ENCODE peak calls at places on chromosomes 16 and 17, in five cellular contexts. One of them, this sample, is unnamed.

GRCh38 chr17:1055751-1056645 is 59.1 kb downstream of the TIMM22 start:
- DNase-seq in GM12878: no peak
- DNase-seq in SK-N-SH: peak
- DNase-seq in K562: peak
- DNase-seq in HCT116: no peak
- DNase-seq in this sample: peak

GRCh38 chr16:8257561-8257960 is 332.8 kb downstream of the TMEM114 start:
- DNase-seq in GM12878: no peak
- DNase-seq in SK-N-SH: no peak
- DNase-seq in K562: no peak
- DNase-seq in HCT116: no peak
- DNase-seq in this sample: no peak

GRCh38 chr17:12789976-12790805 is 893 bp downstream of the ARHGAP44 start:
- DNase-seq in GM12878: no peak
- DNase-seq in SK-N-SH: no peak
- DNase-seq in K562: peak
- DNase-seq in HCT116: no peak
- DNase-seq in this sample: no peak

GRCh38 chr16:77437859-77438258 is 3.0 kb upstream of the ADAMTS18 start:
- DNase-seq in GM12878: no peak
- DNase-seq in SK-N-SH: no peak
- DNase-seq in K562: no peak
- DNase-seq in HCT116: no peak
- DNase-seq in this sample: no peak

GRCh38 chr17:76841776-76842405 is 26.3 kb upstream of the MGAT5B start:
- DNase-seq in GM12878: no peak
- DNase-seq in SK-N-SH: peak
- DNase-seq in K562: peak
- DNase-seq in HCT116: no peak
- DNase-seq in this sample: no peak

GRCh38 chr17:50871369-50871768 is 5.2 kb upstream of the TOB1 start:
- DNase-seq in GM12878: no peak
- DNase-seq in SK-N-SH: no peak
- DNase-seq in K562: no peak
- DNase-seq in HCT116: no peak
- DNase-seq in this sample: no peak

GRCh38 chr17:5399767-5400166 is 19.7 kb downstream of the NUP88 start:
- DNase-seq in GM12878: no peak
- DNase-seq in SK-N-SH: no peak
- DNase-seq in K562: no peak
- DNase-seq in HCT116: no peak
- DNase-seq in this sample: no peak

GRCh38 chr17:77924757-77925336 is 33.7 kb upstream of the TNRC6C start:
- DNase-seq in GM12878: no peak
- DNase-seq in SK-N-SH: no peak
- DNase-seq in K562: no peak
- DNase-seq in HCT116: no peak
- DNase-seq in this sample: no peak

GRCh38 chr17:45019177-45019711 is 32.2 kb downstream of the DCAKD start:
- DNase-seq in GM12878: no peak
- DNase-seq in SK-N-SH: peak
- DNase-seq in K562: peak
- DNase-seq in HCT116: no peak
- DNase-seq in this sample: no peak

GRCh38 chr16:56102159-56102798 is 89.0 kb upstream of the GNAO1 start:
- DNase-seq in GM12878: no peak
- DNase-seq in SK-N-SH: peak
- DNase-seq in K562: no peak
- DNase-seq in HCT116: no peak
- DNase-seq in this sample: no peak

GRCh38 chr17:56026894-56027293 is 126.4 kb upstream of the ANKFN1 start:
- DNase-seq in GM12878: no peak
- DNase-seq in SK-N-SH: no peak
- DNase-seq in K562: no peak
- DNase-seq in HCT116: no peak
- DNase-seq in this sample: peak

GRCh38 chr17:29291163-29291752 is 2.7 kb downstream of the NUFIP2 start:
- DNase-seq in GM12878: peak
- DNase-seq in SK-N-SH: peak
- DNase-seq in K562: no peak
- DNase-seq in HCT116: peak
- DNase-seq in this sample: peak

GRCh38 chr17:70891301-70891700 is 722.0 kb downstream of the KCNJ2 start:
- DNase-seq in GM12878: no peak
- DNase-seq in SK-N-SH: no peak
- DNase-seq in K562: no peak
- DNase-seq in HCT116: no peak
- DNase-seq in this sample: no peak

GRCh38 chr16:1942810-1943726 is at the start of gene MSRB1:
- DNase-seq in GM12878: peak
- DNase-seq in SK-N-SH: peak
- DNase-seq in K562: peak
- DNase-seq in HCT116: peak
- DNase-seq in this sample: peak

GRCh38 chr16:1946495-1947368 is 3.7 kb upstream of the MSRB1 start:
- DNase-seq in GM12878: no peak
- DNase-seq in SK-N-SH: no peak
- DNase-seq in K562: no peak
- DNase-seq in HCT116: no peak
- DNase-seq in this sample: no peak

GRCh38 chr16:1947369-1947670 is 4.3 kb upstream of the MSRB1 start:
- DNase-seq in GM12878: no peak
- DNase-seq in SK-N-SH: no peak
- DNase-seq in K562: no peak
- DNase-seq in HCT116: no peak
- DNase-seq in this sample: no peak

GRCh38 chr16:1944612-1945199 is 1.7 kb upstream of the MSRB1 start:
- DNase-seq in GM12878: no peak
- DNase-seq in SK-N-SH: no peak
- DNase-seq in K562: no peak
- DNase-seq in HCT116: no peak
- DNase-seq in this sample: no peak

DNA sequence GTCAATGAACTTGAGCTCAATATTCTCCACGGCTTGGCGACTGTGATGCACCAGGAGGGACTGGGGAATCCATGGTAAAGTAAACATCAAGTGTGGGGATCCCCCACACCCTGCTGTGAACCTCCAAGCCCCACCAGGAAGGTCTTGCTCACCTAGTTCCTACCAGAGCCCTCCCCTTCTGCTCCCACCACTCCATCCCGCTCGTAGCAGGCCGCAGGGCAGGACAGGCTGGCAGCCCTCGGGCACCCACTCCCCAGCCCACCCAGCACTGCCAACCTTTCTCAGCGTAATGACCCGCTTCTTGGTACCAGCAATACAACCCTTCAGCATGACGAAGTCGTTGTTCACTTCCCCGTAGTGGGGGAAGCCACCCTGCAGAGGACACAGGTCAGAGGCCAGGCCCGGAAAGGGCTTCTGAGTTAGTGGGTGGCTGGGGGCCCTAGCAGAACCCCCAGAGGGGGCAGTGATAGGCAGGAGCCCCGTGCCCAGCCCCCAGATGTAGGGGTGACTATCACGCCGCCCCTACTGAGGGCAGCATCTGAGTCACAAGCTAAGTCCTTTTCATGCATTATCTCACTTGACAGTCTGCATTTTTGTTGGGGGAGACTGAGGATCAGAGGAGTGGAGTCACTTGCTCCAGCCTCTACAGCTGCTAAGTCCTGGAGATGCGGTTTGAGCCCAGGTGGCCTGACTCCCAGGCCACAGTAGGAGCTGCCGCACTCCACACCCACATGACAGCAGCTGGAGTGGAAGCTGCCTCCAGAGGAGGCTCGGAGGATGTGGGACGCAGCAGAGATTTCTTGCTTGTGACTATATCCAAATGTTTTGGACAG is 2.8 kb upstream of the MSRB1 start:
- DNase-seq in GM12878: no peak
- DNase-seq in SK-N-SH: no peak
- DNase-seq in K562: no peak
- DNase-seq in HCT116: no peak
- DNase-seq in this sample: no peak
- TF ChIP-seq ZBTB33 in GM12878: no peak
- TF ChIP-seq ZBTB33 in SK-N-SH: no peak
- TF ChIP-seq ZBTB33 in K562: no peak
- TF ChIP-seq ZBTB33 in HCT116: no peak
- TF ChIP-seq ZBTB33 in this sample: no peak

DNA sequence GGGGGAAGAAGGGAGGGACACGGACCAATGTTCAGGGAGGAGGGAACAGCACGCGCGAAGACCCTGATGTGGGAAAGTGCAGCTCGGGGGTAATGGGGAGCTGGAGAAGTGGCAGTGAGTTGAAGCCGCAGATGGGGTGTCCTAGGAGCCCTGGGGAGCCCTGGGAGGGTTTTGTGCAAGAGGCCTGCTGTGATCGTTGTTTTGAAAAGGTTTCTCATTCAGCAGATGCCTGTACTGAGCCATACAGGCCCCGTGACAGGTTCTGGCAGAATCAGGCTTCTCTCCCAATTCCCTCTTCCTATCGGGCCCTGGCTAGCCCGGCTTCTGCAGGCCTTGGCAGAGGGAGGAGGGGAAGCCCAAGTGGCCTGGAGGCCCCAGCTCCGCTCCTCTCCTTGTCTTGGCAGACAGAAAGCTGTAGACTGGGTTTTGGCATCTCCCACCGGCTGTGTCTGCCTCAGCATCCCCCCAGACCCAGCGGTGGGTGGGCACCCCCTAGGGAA is 38.4 kb upstream of the EMP2 start:
- DNase-seq in GM12878: no peak
- DNase-seq in SK-N-SH: no peak
- DNase-seq in K562: no peak
- DNase-seq in HCT116: no peak
- DNase-seq in this sample: no peak
- TF ChIP-seq ZBTB33 in GM12878: no peak
- TF ChIP-seq ZBTB33 in SK-N-SH: no peak
- TF ChIP-seq ZBTB33 in K562: no peak
- TF ChIP-seq ZBTB33 in HCT116: no peak
- TF ChIP-seq ZBTB33 in this sample: no peak

GRCh38 chr17:38693700-38694329 is 11.3 kb upstream of the MLLT6 start:
- DNase-seq in GM12878: no peak
- DNase-seq in SK-N-SH: peak
- DNase-seq in K562: no peak
- DNase-seq in HCT116: no peak
- DNase-seq in this sample: peak

GRCh38 chr17:38685485-38685884 is 10.7 kb upstream of the EPOP start:
- DNase-seq in GM12878: no peak
- DNase-seq in SK-N-SH: no peak
- DNase-seq in K562: no peak
- DNase-seq in HCT116: no peak
- DNase-seq in this sample: no peak

GRCh38 chr17:38687291-38687690 is 12.5 kb upstream of the EPOP start:
- DNase-seq in GM12878: no peak
- DNase-seq in SK-N-SH: no peak
- DNase-seq in K562: no peak
- DNase-seq in HCT116: no peak
- DNase-seq in this sample: no peak

DNA sequence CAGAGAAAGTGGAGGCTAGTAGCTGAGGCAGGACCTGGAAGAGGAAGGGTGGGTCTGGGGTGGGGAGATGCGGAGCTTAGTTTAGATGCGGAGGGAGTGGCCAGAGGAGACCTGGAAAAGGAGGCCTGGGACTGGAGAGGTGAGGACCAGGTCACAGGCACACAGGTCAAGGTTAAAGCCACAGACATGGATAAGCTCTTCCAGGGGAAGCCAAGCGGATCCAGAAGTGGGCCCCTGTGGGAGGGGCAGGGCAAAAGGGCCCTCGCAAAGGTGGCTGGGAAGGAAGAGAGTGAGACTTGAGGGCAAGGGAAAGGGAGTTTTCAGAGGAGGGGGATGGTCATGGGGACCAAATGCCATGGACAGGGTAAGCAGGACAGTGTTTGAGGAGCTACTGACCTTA is 13.9 kb upstream of the MLLT6 start:
- DNase-seq in GM12878: no peak
- DNase-seq in SK-N-SH: no peak
- DNase-seq in K562: no peak
- DNase-seq in HCT116: no peak
- DNase-seq in this sample: peak
- TF ChIP-seq ZBTB33 in GM12878: no peak
- TF ChIP-seq ZBTB33 in SK-N-SH: no peak
- TF ChIP-seq ZBTB33 in K562: no peak
- TF ChIP-seq ZBTB33 in HCT116: no peak
- TF ChIP-seq ZBTB33 in this sample: no peak

DNA sequence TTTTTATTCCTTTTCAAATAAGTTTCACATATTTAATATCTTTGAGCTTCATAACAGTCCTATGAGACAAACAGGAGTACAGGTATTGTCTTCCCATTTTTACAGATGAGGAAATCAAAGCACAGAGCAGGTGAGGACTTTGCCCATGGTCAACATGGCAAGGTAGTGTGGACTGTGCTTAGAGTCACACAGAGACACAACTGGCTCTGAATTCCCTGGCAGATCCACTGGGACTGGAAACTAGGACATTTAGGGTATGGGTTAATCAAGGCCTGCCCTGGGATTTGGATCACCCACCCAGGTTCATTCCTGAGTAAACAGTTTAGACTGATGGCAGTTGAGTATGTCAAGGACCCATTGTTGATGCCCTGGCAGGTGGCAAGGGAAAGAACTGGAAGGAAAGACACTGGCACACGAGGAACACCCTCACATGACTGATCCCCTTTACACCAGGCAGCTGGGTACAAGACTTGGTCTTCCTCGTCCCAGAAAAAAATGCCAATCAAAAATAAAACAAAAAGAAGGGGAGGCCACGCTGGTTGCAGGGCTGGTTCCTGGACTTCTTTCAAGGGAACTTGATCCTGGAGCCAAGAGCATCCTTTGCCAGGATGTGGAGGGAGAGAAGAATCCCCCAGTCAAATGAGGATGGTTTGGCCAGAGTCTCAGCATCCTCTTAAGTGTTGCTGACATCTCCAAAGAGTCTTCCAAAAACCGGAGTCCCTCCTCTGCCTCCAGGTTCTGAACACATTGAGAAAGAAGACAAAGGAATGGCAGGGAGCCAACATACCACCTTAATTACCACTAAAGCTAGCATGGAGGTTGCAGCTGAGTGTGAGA is 34.9 kb downstream of the CHD9 start:
- DNase-seq in GM12878: no peak
- DNase-seq in SK-N-SH: no peak
- DNase-seq in K562: no peak
- DNase-seq in HCT116: no peak
- DNase-seq in this sample: peak
- TF ChIP-seq ZBTB33 in GM12878: no peak
- TF ChIP-seq ZBTB33 in SK-N-SH: no peak
- TF ChIP-seq ZBTB33 in K562: no peak
- TF ChIP-seq ZBTB33 in HCT116: no peak
- TF ChIP-seq ZBTB33 in this sample: no peak

GRCh38 chr17:47363171-47363570 is 39.4 kb downstream of the EFCAB13 start:
- DNase-seq in GM12878: no peak
- DNase-seq in SK-N-SH: no peak
- DNase-seq in K562: no peak
- DNase-seq in HCT116: no peak
- DNase-seq in this sample: no peak
- TF ChIP-seq ZBTB33 in GM12878: no peak
- TF ChIP-seq ZBTB33 in SK-N-SH: no peak
- TF ChIP-seq ZBTB33 in K562: no peak
- TF ChIP-seq ZBTB33 in HCT116: no peak
- TF ChIP-seq ZBTB33 in this sample: no peak

DNA sequence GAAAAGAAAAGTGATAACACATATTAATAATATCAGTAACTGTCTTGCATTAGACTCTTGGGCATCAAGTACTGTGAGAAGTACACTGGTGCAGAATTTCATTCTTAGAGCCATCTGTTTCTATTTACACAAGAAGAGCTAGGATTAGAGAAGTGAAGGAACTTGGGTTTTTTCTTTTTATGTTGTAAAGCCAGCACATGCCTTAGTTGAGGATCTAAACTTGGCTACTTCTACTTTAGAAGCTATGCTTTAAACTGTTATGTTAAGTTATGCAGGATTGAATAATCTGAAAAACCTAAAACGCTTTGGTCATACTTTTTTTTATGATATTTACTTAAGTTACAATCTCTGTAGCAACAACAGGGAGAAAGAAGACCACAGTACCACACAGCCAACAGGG is 304.9 kb upstream of the GOT2 start:
- DNase-seq in GM12878: no peak
- DNase-seq in SK-N-SH: no peak
- DNase-seq in K562: no peak
- DNase-seq in HCT116: no peak
- DNase-seq in this sample: no peak
- TF ChIP-seq ZBTB33 in GM12878: no peak
- TF ChIP-seq ZBTB33 in SK-N-SH: no peak
- TF ChIP-seq ZBTB33 in K562: no peak
- TF ChIP-seq ZBTB33 in HCT116: no peak
- TF ChIP-seq ZBTB33 in this sample: no peak